ENCODE peak calls at places on chromosomes 16 and 17, in four cellular contexts. One of them, this sample, is unnamed. For H3K27me3, the result is how much of the 10 kb centered on the place peaks cover.

GRCh38 chr16:67967956-67968439 is 439 bp downstream of the SLC12A4 start:
- DNase-seq in GM12878: no peak
- DNase-seq in H1: no peak
- DNase-seq in HepG2: no peak
- DNase-seq in this sample: no peak

GRCh38 chr16:86353185-86353584 is 157.1 kb upstream of the FOXF1 start:
- DNase-seq in HepG2: no peak
- DNase-seq in GM12878: no peak
- DNase-seq in H1: no peak
- DNase-seq in this sample: no peak

GRCh38 chr16:83913234-83913633 is 14.3 kb downstream of the MLYCD start:
- DNase-seq in GM12878: no peak
- DNase-seq in HepG2: no peak
- DNase-seq in H1: no peak
- DNase-seq in this sample: no peak

GRCh38 chr16:13134843-13135242 is 233.4 kb downstream of the SHISA9 start:
- DNase-seq in HepG2: no peak
- DNase-seq in GM12878: no peak
- DNase-seq in H1: no peak
- DNase-seq in this sample: no peak

GRCh38 chr16:2981177-2981898 is 1.1 kb upstream of the PKMYT1 start:
- DNase-seq in GM12878: no peak
- DNase-seq in H1: no peak
- DNase-seq in HepG2: peak
- DNase-seq in this sample: peak

GRCh38 chr17:59668816-59669215 is 38.4 kb downstream of the PTRH2 start:
- DNase-seq in H1: no peak
- DNase-seq in GM12878: no peak
- DNase-seq in HepG2: no peak
- DNase-seq in this sample: no peak

GRCh38 chr17:64291268-64291851 is 28.3 kb upstream of the TEX2 start:
- DNase-seq in HepG2: peak
- DNase-seq in GM12878: no peak
- DNase-seq in H1: no peak
- DNase-seq in this sample: peak

GRCh38 chr16:57258910-57259475 is 13.9 kb downstream of the ARL2BP start:
- DNase-seq in HepG2: no peak
- DNase-seq in GM12878: no peak
- DNase-seq in H1: no peak
- DNase-seq in this sample: no peak

GRCh38 chr16:55418586-55418985 is 60.4 kb upstream of the MMP2 start:
- DNase-seq in GM12878: no peak
- DNase-seq in H1: no peak
- DNase-seq in HepG2: no peak
- DNase-seq in this sample: no peak

GRCh38 chr17:79800325-79801155 is 3.7 kb upstream of the CBX8 start:
- DNase-seq in H1: no peak
- DNase-seq in GM12878: no peak
- DNase-seq in HepG2: no peak
- DNase-seq in this sample: no peak

GRCh38 chr17:68910789-68911431 is 44.3 kb downstream of the ABCA8 start:
- DNase-seq in GM12878: no peak
- DNase-seq in H1: no peak
- DNase-seq in HepG2: no peak
- DNase-seq in this sample: no peak

GRCh38 chr17:33115351-33115750 is 123.7 kb downstream of the SPACA3 start:
- DNase-seq in HepG2: no peak
- DNase-seq in H1: no peak
- DNase-seq in GM12878: no peak
- DNase-seq in this sample: no peak

GRCh38 chr16:48300391-48300856 is 53.1 kb upstream of the ABCC11 start:
- DNase-seq in H1: no peak
- DNase-seq in GM12878: no peak
- DNase-seq in HepG2: no peak
- DNase-seq in this sample: no peak

GRCh38 chr17:40722146-40722720 is 18.7 kb upstream of the KRT24 start:
- DNase-seq in HepG2: no peak
- DNase-seq in H1: no peak
- DNase-seq in GM12878: no peak
- DNase-seq in this sample: no peak

GRCh38 chr17:72715906-72716572 is 376.4 kb downstream of the SLC39A11 start:
- DNase-seq in GM12878: no peak
- DNase-seq in HepG2: peak
- DNase-seq in H1: no peak
- DNase-seq in this sample: peak

GRCh38 chr17:8221663-8222379 is 11.4 kb upstream of the AURKB start:
- DNase-seq in GM12878: peak
- DNase-seq in H1: peak
- DNase-seq in HepG2: no peak
- DNase-seq in this sample: no peak

GRCh38 chr17:65055280-65055707 is 1.2 kb downstream of the GNA13 start:
- DNase-seq in H1: no peak
- DNase-seq in HepG2: no peak
- DNase-seq in GM12878: no peak
- DNase-seq in this sample: no peak

GRCh38 chr16:56197227-56197992 is 6.1 kb downstream of the GNAO1 start:
- DNase-seq in GM12878: no peak
- DNase-seq in HepG2: no peak
- DNase-seq in H1: no peak
- DNase-seq in this sample: no peak

GRCh38 chr16:68079616-68080344 is 5.4 kb upstream of the NFATC3 start:
- DNase-seq in HepG2: peak
- DNase-seq in H1: no peak
- DNase-seq in GM12878: no peak
- DNase-seq in this sample: no peak

GRCh38 chr17:31559647-31560501 is 168.4 kb downstream of the RAB11FIP4 start:
- DNase-seq in GM12878: no peak
- DNase-seq in HepG2: no peak
- DNase-seq in H1: no peak
- DNase-seq in this sample: no peak

GRCh38 chr16:69179255-69180010 is 7.5 kb upstream of the SNTB2 start:
- DNase-seq in GM12878: no peak
- DNase-seq in H1: no peak
- DNase-seq in HepG2: peak
- DNase-seq in this sample: no peak

GRCh38 chr17:65994114-65994513 is 197.8 kb downstream of the CEP112 start:
- DNase-seq in GM12878: no peak
- DNase-seq in H1: no peak
- DNase-seq in HepG2: no peak
- DNase-seq in this sample: no peak

GRCh38 chr17:60526726-60527125 is 684 bp upstream of the APPBP2 start:
- DNase-seq in GM12878: no peak
- DNase-seq in H1: no peak
- DNase-seq in HepG2: no peak
- DNase-seq in this sample: no peak

GRCh38 chr16:47617732-47618131 is 156.6 kb downstream of the PHKB start:
- DNase-seq in H1: no peak
- DNase-seq in HepG2: peak
- DNase-seq in GM12878: no peak
- DNase-seq in this sample: no peak

GRCh38 chr16:30866031-30866430 is 27.8 kb downstream of the BCL7C start:
- DNase-seq in HepG2: no peak
- DNase-seq in GM12878: no peak
- DNase-seq in H1: no peak
- DNase-seq in this sample: no peak

GRCh38 chr16:12245088-12245922 is 268.8 kb downstream of the SNX29 start:
- DNase-seq in H1: no peak
- DNase-seq in HepG2: no peak
- DNase-seq in GM12878: no peak
- DNase-seq in this sample: no peak

GRCh38 chr17:12620200-12620720 is 45.4 kb upstream of the MYOCD start:
- DNase-seq in H1: no peak
- DNase-seq in GM12878: no peak
- DNase-seq in HepG2: no peak
- DNase-seq in this sample: no peak

GRCh38 chr17:27081002-27081638 is 212.8 kb upstream of the WSB1 start:
- DNase-seq in HepG2: no peak
- DNase-seq in GM12878: no peak
- DNase-seq in H1: no peak
- DNase-seq in this sample: no peak

GRCh38 chr16:56109205-56109604 is 82.1 kb upstream of the GNAO1 start:
- DNase-seq in GM12878: no peak
- DNase-seq in HepG2: no peak
- DNase-seq in H1: no peak
- DNase-seq in this sample: no peak

GRCh38 chr16:84677849-84678248 is 22.0 kb upstream of the USP10 start:
- DNase-seq in GM12878: no peak
- DNase-seq in HepG2: no peak
- DNase-seq in H1: no peak
- DNase-seq in this sample: no peak

GRCh38 chr16:28950648-28951409 is at the start of gene NFATC2IP:
- DNase-seq in H1: peak
- DNase-seq in GM12878: peak
- DNase-seq in HepG2: peak
- DNase-seq in this sample: peak

GRCh38 chr17:80678621-80679020 is 134.0 kb downstream of the RPTOR start:
- DNase-seq in H1: no peak
- DNase-seq in GM12878: no peak
- DNase-seq in HepG2: no peak
- DNase-seq in this sample: no peak

GRCh38 chr16:28218109-28218508 is 6.3 kb upstream of the XPO6 start:
- DNase-seq in HepG2: peak
- DNase-seq in H1: no peak
- DNase-seq in GM12878: no peak
- DNase-seq in this sample: no peak

DNA sequence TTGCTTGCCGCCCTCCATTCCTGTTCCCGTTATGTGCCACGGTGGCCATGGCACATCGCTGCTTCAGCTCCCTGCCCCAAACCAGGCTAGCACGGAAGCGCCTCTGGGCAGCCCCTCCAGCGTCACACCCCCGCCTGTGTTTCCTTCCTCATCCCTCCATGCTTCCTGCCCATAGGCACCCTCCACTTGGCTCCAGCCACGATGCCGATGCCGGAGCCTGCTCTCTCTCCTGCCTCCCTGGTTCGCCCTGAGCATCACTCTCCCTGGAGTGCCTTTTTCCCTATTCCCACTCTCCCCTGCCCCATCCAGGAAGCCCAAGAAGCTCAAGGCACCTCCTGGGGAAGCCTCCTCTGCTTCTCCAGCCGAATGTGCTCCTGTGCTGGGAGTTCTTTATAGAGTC is 3.2 kb upstream of the ARHGAP23 start:
- DNase-seq in GM12878: no peak
- DNase-seq in H1: no peak
- DNase-seq in HepG2: no peak
- DNase-seq in this sample: no peak
- H3K27me3 ChIP-seq in GM12878: under half
- H3K27me3 ChIP-seq in H1: under half
- H3K27me3 ChIP-seq in HepG2: under half
- H3K27me3 ChIP-seq in this sample: under half

DNA sequence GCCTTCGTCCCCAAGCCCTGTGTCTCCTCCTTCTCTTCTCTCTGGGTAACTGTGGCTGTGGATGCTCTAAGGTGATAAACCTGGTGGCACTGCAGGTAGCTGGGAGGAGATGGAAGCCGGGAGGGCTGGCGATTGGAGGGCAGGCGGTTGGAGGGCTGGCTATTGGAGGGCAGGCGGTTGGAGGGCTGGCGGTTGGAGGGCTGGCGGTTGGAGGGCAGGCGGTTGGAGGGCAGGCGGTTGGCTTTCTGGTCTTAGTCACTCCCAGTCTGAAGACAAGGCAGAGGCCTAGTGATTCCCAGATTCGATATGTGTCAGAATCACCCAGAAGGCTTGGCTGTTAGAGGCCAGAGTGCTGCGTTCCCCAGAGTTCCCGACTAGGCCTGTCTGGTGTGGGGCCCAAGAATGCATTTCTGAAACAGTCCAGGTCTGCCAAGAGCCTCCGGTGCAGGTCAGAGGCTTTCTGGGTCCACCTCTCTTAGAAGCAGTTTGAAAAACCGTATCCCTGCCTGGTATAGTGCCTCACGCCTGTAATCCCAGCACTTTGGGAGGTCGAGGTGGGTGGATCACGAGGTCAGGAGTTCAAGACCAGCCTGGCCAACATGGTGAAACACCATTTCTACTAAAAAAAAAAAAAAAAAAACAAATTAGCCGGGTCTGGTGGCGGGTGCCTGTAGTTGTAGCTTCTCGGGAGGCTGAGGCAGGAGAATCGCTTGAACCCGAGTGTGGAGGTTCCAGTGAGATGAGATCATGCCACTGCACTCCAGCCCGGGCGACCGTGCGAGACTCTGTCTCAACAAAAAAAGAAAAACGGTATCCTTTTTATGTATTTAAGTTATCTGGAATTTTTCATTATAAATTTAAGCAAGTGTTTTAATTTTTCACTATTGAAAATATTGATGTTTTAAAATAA is 59.7 kb downstream of the WDR45B start:
- DNase-seq in GM12878: no peak
- DNase-seq in H1: no peak
- DNase-seq in HepG2: no peak
- DNase-seq in this sample: no peak
- TF ChIP-seq SUZ12 in GM12878: no peak
- TF ChIP-seq SUZ12 in H1: no peak
- TF ChIP-seq SUZ12 in HepG2: no peak
- TF ChIP-seq SUZ12 in this sample: no peak

GRCh38 chr17:77571562-77571981 is 386.9 kb upstream of the TNRC6C start:
- DNase-seq in H1: no peak
- DNase-seq in GM12878: no peak
- DNase-seq in HepG2: no peak
- DNase-seq in this sample: no peak

GRCh38 chr17:77572851-77573250 is 385.7 kb upstream of the TNRC6C start:
- DNase-seq in HepG2: no peak
- DNase-seq in GM12878: no peak
- DNase-seq in H1: no peak
- DNase-seq in this sample: no peak

GRCh38 chr17:77570565-77570898 is 388.0 kb upstream of the TNRC6C start:
- DNase-seq in HepG2: no peak
- DNase-seq in H1: no peak
- DNase-seq in GM12878: no peak
- DNase-seq in this sample: no peak

GRCh38 chr17:77571141-77571540 is 387.4 kb upstream of the TNRC6C start:
- DNase-seq in GM12878: no peak
- DNase-seq in H1: no peak
- DNase-seq in HepG2: no peak
- DNase-seq in this sample: no peak

DNA sequence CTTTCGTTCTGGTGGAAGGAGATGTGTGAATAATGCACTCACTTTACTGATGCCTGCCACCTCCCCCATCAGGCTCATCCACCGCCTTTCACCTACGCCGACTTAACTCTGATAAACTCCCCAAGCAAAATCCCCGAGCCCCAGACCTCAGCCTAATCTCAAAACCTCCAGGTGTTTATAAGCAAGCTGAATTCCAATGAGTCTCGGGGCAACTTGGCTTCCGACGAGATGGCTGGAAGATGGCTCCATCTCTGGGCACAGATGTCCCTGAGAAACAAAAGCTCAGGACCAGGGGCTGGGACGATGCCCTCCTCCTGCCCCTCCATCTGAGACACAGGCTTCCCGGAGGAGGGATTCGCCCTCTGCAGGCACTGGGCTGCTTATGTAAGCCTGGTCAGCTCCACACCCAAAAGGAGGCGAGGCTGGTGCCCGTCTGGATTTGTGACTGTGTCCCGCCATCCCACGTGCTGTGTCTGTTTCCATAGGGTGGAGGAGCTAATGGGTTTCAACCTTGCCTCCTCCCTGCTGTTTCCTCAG is 386.4 kb upstream of the TNRC6C start:
- DNase-seq in GM12878: no peak
- DNase-seq in HepG2: no peak
- DNase-seq in H1: no peak
- DNase-seq in this sample: no peak
- TF ChIP-seq ZNF274 in GM12878: no peak
- TF ChIP-seq ZNF274 in HepG2: no peak
- TF ChIP-seq ZNF274 in H1: no peak
- TF ChIP-seq ZNF274 in this sample: no peak

GRCh38 chr16:4884209-4884608 is 36.9 kb downstream of the UBN1 start:
- DNase-seq in H1: no peak
- DNase-seq in HepG2: no peak
- DNase-seq in GM12878: no peak
- DNase-seq in this sample: no peak
- H3K27me3 ChIP-seq in H1: under half
- H3K27me3 ChIP-seq in HepG2: under half
- H3K27me3 ChIP-seq in GM12878: under half
- H3K27me3 ChIP-seq in this sample: under half

This sample was measured in NT2/D1.